ENCODE peak calls at places on chromosomes 1 and 21, in six cellular contexts. One of them, this sample, is unnamed.

GRCh38 chr1:155016231-155016831 is 13.7 kb downstream of the ZBTB7B start:
- DNase-seq in stimulated activated CD4-positive, alpha-beta T cell treated with anti-CD3 and anti-CD28 coated beads, Interleukin-4, amount 100 ng/mL, for 4 hours: no peak
- DNase-seq in heart left ventricle: peak
- DNase-seq in fibroblast of lung: no peak
- DNase-seq in GM19239: no peak
- DNase-seq in left ventricle myocardium superior: peak
- DNase-seq in this sample: no peak

GRCh38 chr1:241215683-241216082 is 141.3 kb downstream of the RGS7 start:
- DNase-seq in stimulated activated CD4-positive, alpha-beta T cell treated with anti-CD3 and anti-CD28 coated beads, Interleukin-4, amount 100 ng/mL, for 4 hours: no peak
- DNase-seq in heart left ventricle: no peak
- DNase-seq in fibroblast of lung: no peak
- DNase-seq in GM19239: no peak
- DNase-seq in left ventricle myocardium superior: no peak
- DNase-seq in this sample: no peak

GRCh38 chr1:65319754-65320153 is 10.4 kb downstream of the DNAJC6 start:
- DNase-seq in stimulated activated CD4-positive, alpha-beta T cell treated with anti-CD3 and anti-CD28 coated beads, Interleukin-4, amount 100 ng/mL, for 4 hours: no peak
- DNase-seq in heart left ventricle: no peak
- DNase-seq in fibroblast of lung: no peak
- DNase-seq in GM19239: no peak
- DNase-seq in left ventricle myocardium superior: no peak
- DNase-seq in this sample: no peak

GRCh38 chr1:240652554-240652953 is 40.6 kb upstream of the GREM2 start:
- DNase-seq in stimulated activated CD4-positive, alpha-beta T cell treated with anti-CD3 and anti-CD28 coated beads, Interleukin-4, amount 100 ng/mL, for 4 hours: no peak
- DNase-seq in heart left ventricle: no peak
- DNase-seq in fibroblast of lung: no peak
- DNase-seq in GM19239: no peak
- DNase-seq in left ventricle myocardium superior: no peak
- DNase-seq in this sample: no peak

GRCh38 chr1:67146101-67146500 is 11.3 kb upstream of the C1orf141 start:
- DNase-seq in stimulated activated CD4-positive, alpha-beta T cell treated with anti-CD3 and anti-CD28 coated beads, Interleukin-4, amount 100 ng/mL, for 4 hours: no peak
- DNase-seq in heart left ventricle: no peak
- DNase-seq in fibroblast of lung: no peak
- DNase-seq in GM19239: no peak
- DNase-seq in left ventricle myocardium superior: no peak
- DNase-seq in this sample: no peak

GRCh38 chr1:66271904-66272254 is 262.1 kb upstream of the SGIP1 start:
- DNase-seq in stimulated activated CD4-positive, alpha-beta T cell treated with anti-CD3 and anti-CD28 coated beads, Interleukin-4, amount 100 ng/mL, for 4 hours: no peak
- DNase-seq in heart left ventricle: peak
- DNase-seq in fibroblast of lung: peak
- DNase-seq in GM19239: no peak
- DNase-seq in left ventricle myocardium superior: peak
- DNase-seq in this sample: no peak

GRCh38 chr1:161720341-161720887 is 930 bp upstream of the FCRLB start:
- DNase-seq in stimulated activated CD4-positive, alpha-beta T cell treated with anti-CD3 and anti-CD28 coated beads, Interleukin-4, amount 100 ng/mL, for 4 hours: no peak
- DNase-seq in heart left ventricle: no peak
- DNase-seq in fibroblast of lung: no peak
- DNase-seq in GM19239: no peak
- DNase-seq in left ventricle myocardium superior: no peak
- DNase-seq in this sample: no peak

GRCh38 chr1:173499729-173500128 is 22.6 kb downstream of the PRDX6 start:
- DNase-seq in stimulated activated CD4-positive, alpha-beta T cell treated with anti-CD3 and anti-CD28 coated beads, Interleukin-4, amount 100 ng/mL, for 4 hours: no peak
- DNase-seq in heart left ventricle: no peak
- DNase-seq in fibroblast of lung: no peak
- DNase-seq in GM19239: no peak
- DNase-seq in left ventricle myocardium superior: no peak
- DNase-seq in this sample: no peak

GRCh38 chr1:195141294-195141693 is 1466.9 kb downstream of the KCNT2 start:
- DNase-seq in stimulated activated CD4-positive, alpha-beta T cell treated with anti-CD3 and anti-CD28 coated beads, Interleukin-4, amount 100 ng/mL, for 4 hours: no peak
- DNase-seq in heart left ventricle: no peak
- DNase-seq in fibroblast of lung: peak
- DNase-seq in GM19239: no peak
- DNase-seq in left ventricle myocardium superior: no peak
- DNase-seq in this sample: no peak

GRCh38 chr1:110457206-110457605 is 6.3 kb downstream of the PROK1 start:
- DNase-seq in stimulated activated CD4-positive, alpha-beta T cell treated with anti-CD3 and anti-CD28 coated beads, Interleukin-4, amount 100 ng/mL, for 4 hours: no peak
- DNase-seq in heart left ventricle: no peak
- DNase-seq in fibroblast of lung: no peak
- DNase-seq in GM19239: no peak
- DNase-seq in left ventricle myocardium superior: no peak
- DNase-seq in this sample: no peak

GRCh38 chr1:68322837-68323687 is 90.7 kb upstream of the WLS start:
- DNase-seq in stimulated activated CD4-positive, alpha-beta T cell treated with anti-CD3 and anti-CD28 coated beads, Interleukin-4, amount 100 ng/mL, for 4 hours: no peak
- DNase-seq in heart left ventricle: no peak
- DNase-seq in fibroblast of lung: peak
- DNase-seq in GM19239: no peak
- DNase-seq in left ventricle myocardium superior: no peak
- DNase-seq in this sample: no peak

GRCh38 chr1:101683561-101683960 is 313.2 kb downstream of the OLFM3 start:
- DNase-seq in stimulated activated CD4-positive, alpha-beta T cell treated with anti-CD3 and anti-CD28 coated beads, Interleukin-4, amount 100 ng/mL, for 4 hours: no peak
- DNase-seq in heart left ventricle: no peak
- DNase-seq in fibroblast of lung: no peak
- DNase-seq in GM19239: no peak
- DNase-seq in left ventricle myocardium superior: no peak
- DNase-seq in this sample: no peak

GRCh38 chr1:57637155-57637554 is 213.3 kb upstream of the DAB1 start:
- DNase-seq in stimulated activated CD4-positive, alpha-beta T cell treated with anti-CD3 and anti-CD28 coated beads, Interleukin-4, amount 100 ng/mL, for 4 hours: no peak
- DNase-seq in heart left ventricle: no peak
- DNase-seq in fibroblast of lung: peak
- DNase-seq in GM19239: no peak
- DNase-seq in left ventricle myocardium superior: no peak
- DNase-seq in this sample: no peak

GRCh38 chr1:115433483-115433882 is 95.4 kb upstream of the NGF start:
- DNase-seq in stimulated activated CD4-positive, alpha-beta T cell treated with anti-CD3 and anti-CD28 coated beads, Interleukin-4, amount 100 ng/mL, for 4 hours: no peak
- DNase-seq in heart left ventricle: no peak
- DNase-seq in fibroblast of lung: no peak
- DNase-seq in GM19239: no peak
- DNase-seq in left ventricle myocardium superior: no peak
- DNase-seq in this sample: no peak

GRCh38 chr1:15245593-15246325 is 1.3 kb upstream of the FHAD1 start:
- DNase-seq in stimulated activated CD4-positive, alpha-beta T cell treated with anti-CD3 and anti-CD28 coated beads, Interleukin-4, amount 100 ng/mL, for 4 hours: no peak
- DNase-seq in heart left ventricle: no peak
- DNase-seq in fibroblast of lung: peak
- DNase-seq in GM19239: no peak
- DNase-seq in left ventricle myocardium superior: no peak
- DNase-seq in this sample: no peak

GRCh38 chr1:39395357-39395831 is 96.0 kb upstream of the BMP8A start:
- DNase-seq in stimulated activated CD4-positive, alpha-beta T cell treated with anti-CD3 and anti-CD28 coated beads, Interleukin-4, amount 100 ng/mL, for 4 hours: no peak
- DNase-seq in heart left ventricle: no peak
- DNase-seq in fibroblast of lung: peak
- DNase-seq in GM19239: no peak
- DNase-seq in left ventricle myocardium superior: no peak
- DNase-seq in this sample: no peak

GRCh38 chr1:78691995-78692747 is 42.5 kb downstream of the IFI44 start:
- DNase-seq in stimulated activated CD4-positive, alpha-beta T cell treated with anti-CD3 and anti-CD28 coated beads, Interleukin-4, amount 100 ng/mL, for 4 hours: no peak
- DNase-seq in heart left ventricle: no peak
- DNase-seq in fibroblast of lung: peak
- DNase-seq in GM19239: no peak
- DNase-seq in left ventricle myocardium superior: no peak
- DNase-seq in this sample: no peak

GRCh38 chr1:200989337-200989736 is 34.2 kb downstream of the KIF21B start:
- DNase-seq in stimulated activated CD4-positive, alpha-beta T cell treated with anti-CD3 and anti-CD28 coated beads, Interleukin-4, amount 100 ng/mL, for 4 hours: no peak
- DNase-seq in heart left ventricle: no peak
- DNase-seq in fibroblast of lung: no peak
- DNase-seq in GM19239: no peak
- DNase-seq in left ventricle myocardium superior: no peak
- DNase-seq in this sample: no peak

GRCh38 chr21:46021978-46022544 is 40.5 kb downstream of the COL6A1 start:
- DNase-seq in stimulated activated CD4-positive, alpha-beta T cell treated with anti-CD3 and anti-CD28 coated beads, Interleukin-4, amount 100 ng/mL, for 4 hours: no peak
- DNase-seq in heart left ventricle: peak
- DNase-seq in fibroblast of lung: no peak
- DNase-seq in GM19239: no peak
- DNase-seq in left ventricle myocardium superior: peak
- DNase-seq in this sample: no peak

GRCh38 chr1:5005171-5005570 is 350.8 kb downstream of the AJAP1 start:
- DNase-seq in stimulated activated CD4-positive, alpha-beta T cell treated with anti-CD3 and anti-CD28 coated beads, Interleukin-4, amount 100 ng/mL, for 4 hours: no peak
- DNase-seq in heart left ventricle: no peak
- DNase-seq in fibroblast of lung: no peak
- DNase-seq in GM19239: no peak
- DNase-seq in left ventricle myocardium superior: no peak
- DNase-seq in this sample: no peak

GRCh38 chr1:224637510-224637909 is 21.4 kb downstream of the CNIH3 start:
- DNase-seq in stimulated activated CD4-positive, alpha-beta T cell treated with anti-CD3 and anti-CD28 coated beads, Interleukin-4, amount 100 ng/mL, for 4 hours: no peak
- DNase-seq in heart left ventricle: no peak
- DNase-seq in fibroblast of lung: peak
- DNase-seq in GM19239: no peak
- DNase-seq in left ventricle myocardium superior: no peak
- DNase-seq in this sample: no peak

GRCh38 chr1:95852483-95853070 is 618.6 kb downstream of the RWDD3 start:
- DNase-seq in stimulated activated CD4-positive, alpha-beta T cell treated with anti-CD3 and anti-CD28 coated beads, Interleukin-4, amount 100 ng/mL, for 4 hours: no peak
- DNase-seq in heart left ventricle: no peak
- DNase-seq in fibroblast of lung: no peak
- DNase-seq in GM19239: no peak
- DNase-seq in left ventricle myocardium superior: no peak
- DNase-seq in this sample: no peak

GRCh38 chr1:10987840-10988417 is 24.5 kb upstream of the TARDBP start:
- DNase-seq in stimulated activated CD4-positive, alpha-beta T cell treated with anti-CD3 and anti-CD28 coated beads, Interleukin-4, amount 100 ng/mL, for 4 hours: no peak
- DNase-seq in heart left ventricle: peak
- DNase-seq in fibroblast of lung: no peak
- DNase-seq in GM19239: no peak
- DNase-seq in left ventricle myocardium superior: no peak
- DNase-seq in this sample: no peak

GRCh38 chr21:39904457-39904856 is 37.2 kb downstream of the PCP4 start:
- DNase-seq in stimulated activated CD4-positive, alpha-beta T cell treated with anti-CD3 and anti-CD28 coated beads, Interleukin-4, amount 100 ng/mL, for 4 hours: no peak
- DNase-seq in heart left ventricle: no peak
- DNase-seq in fibroblast of lung: no peak
- DNase-seq in GM19239: no peak
- DNase-seq in left ventricle myocardium superior: no peak
- DNase-seq in this sample: no peak

GRCh38 chr1:52571783-52572182 is 18.9 kb upstream of the TUT4 start:
- DNase-seq in stimulated activated CD4-positive, alpha-beta T cell treated with anti-CD3 and anti-CD28 coated beads, Interleukin-4, amount 100 ng/mL, for 4 hours: no peak
- DNase-seq in heart left ventricle: no peak
- DNase-seq in fibroblast of lung: peak
- DNase-seq in GM19239: no peak
- DNase-seq in left ventricle myocardium superior: no peak
- DNase-seq in this sample: no peak

GRCh38 chr1:223390618-223391017 is 2.6 kb upstream of the CCDC185 start:
- DNase-seq in stimulated activated CD4-positive, alpha-beta T cell treated with anti-CD3 and anti-CD28 coated beads, Interleukin-4, amount 100 ng/mL, for 4 hours: no peak
- DNase-seq in heart left ventricle: no peak
- DNase-seq in fibroblast of lung: no peak
- DNase-seq in GM19239: no peak
- DNase-seq in left ventricle myocardium superior: no peak
- DNase-seq in this sample: no peak

GRCh38 chr21:17727361-17727760 is 91.8 kb downstream of the C21orf91 start:
- DNase-seq in stimulated activated CD4-positive, alpha-beta T cell treated with anti-CD3 and anti-CD28 coated beads, Interleukin-4, amount 100 ng/mL, for 4 hours: no peak
- DNase-seq in heart left ventricle: no peak
- DNase-seq in fibroblast of lung: no peak
- DNase-seq in GM19239: no peak
- DNase-seq in left ventricle myocardium superior: no peak
- DNase-seq in this sample: no peak

GRCh38 chr1:221839794-221840395 is 98.0 kb upstream of the DUSP10 start:
- DNase-seq in stimulated activated CD4-positive, alpha-beta T cell treated with anti-CD3 and anti-CD28 coated beads, Interleukin-4, amount 100 ng/mL, for 4 hours: peak
- DNase-seq in heart left ventricle: no peak
- DNase-seq in fibroblast of lung: peak
- DNase-seq in GM19239: peak
- DNase-seq in left ventricle myocardium superior: peak
- DNase-seq in this sample: peak

This sample was measured in activated CD8-positive, alpha-beta memory T cell treated with anti-CD3 and anti-CD28 coated beads for 1 hour.